ENCODE peak calls at places on chromosomes 3 and 15, in seven cellular contexts. One of them, this sample, is unnamed.
A peak's percentile ranks its signal among the peaks of the same experiment; 100 is the strongest.

GRCh38 chr3:16060358-16060852 is 114.1 kb upstream of the GALNT15 start:
- DNase-seq in GM23338: peak; percentile 29
- DNase-seq in K562: no peak
- DNase-seq in psoas muscle: peak; percentile 86
- DNase-seq in cardiac muscle cell: no peak
- DNase-seq in coronary artery: peak; percentile 81
- DNase-seq in effector memory CD4-positive, alpha-beta T cell: no peak
- DNase-seq in this sample: no peak

GRCh38 chr15:29055876-29056275 is 170.1 kb downstream of the APBA2 start:
- DNase-seq in GM23338: no peak
- DNase-seq in K562: no peak
- DNase-seq in psoas muscle: no peak
- DNase-seq in cardiac muscle cell: no peak
- DNase-seq in coronary artery: no peak
- DNase-seq in effector memory CD4-positive, alpha-beta T cell: no peak
- DNase-seq in this sample: no peak

GRCh38 chr15:90571063-90571541 is 41.4 kb downstream of the CRTC3 start:
- DNase-seq in GM23338: no peak
- DNase-seq in K562: peak; percentile 44
- DNase-seq in psoas muscle: peak; percentile 67
- DNase-seq in cardiac muscle cell: no peak
- DNase-seq in coronary artery: no peak
- DNase-seq in effector memory CD4-positive, alpha-beta T cell: no peak
- DNase-seq in this sample: peak; percentile 85

GRCh38 chr3:180870008-180870733 is 42.3 kb upstream of the FXR1 start:
- DNase-seq in GM23338: peak; percentile 78
- DNase-seq in K562: peak; percentile 13
- DNase-seq in psoas muscle: peak; percentile 79
- DNase-seq in cardiac muscle cell: peak; percentile 12
- DNase-seq in coronary artery: no peak
- DNase-seq in effector memory CD4-positive, alpha-beta T cell: no peak
- DNase-seq in this sample: peak; percentile 41

GRCh38 chr3:85342915-85343314 is 384.1 kb downstream of the CADM2 start:
- DNase-seq in GM23338: peak; percentile 48
- DNase-seq in K562: no peak
- DNase-seq in psoas muscle: no peak
- DNase-seq in cardiac muscle cell: peak; percentile 49
- DNase-seq in coronary artery: no peak
- DNase-seq in effector memory CD4-positive, alpha-beta T cell: no peak
- DNase-seq in this sample: no peak

GRCh38 chr3:142628806-142629205 is 32.6 kb downstream of the PLS1 start:
- DNase-seq in GM23338: no peak
- DNase-seq in K562: no peak
- DNase-seq in psoas muscle: no peak
- DNase-seq in cardiac muscle cell: no peak
- DNase-seq in coronary artery: no peak
- DNase-seq in effector memory CD4-positive, alpha-beta T cell: no peak
- DNase-seq in this sample: no peak

GRCh38 chr15:94848054-94848453 is 616.7 kb downstream of the MCTP2 start:
- DNase-seq in GM23338: no peak
- DNase-seq in K562: no peak
- DNase-seq in psoas muscle: no peak
- DNase-seq in cardiac muscle cell: no peak
- DNase-seq in coronary artery: no peak
- DNase-seq in effector memory CD4-positive, alpha-beta T cell: no peak
- DNase-seq in this sample: no peak

GRCh38 chr3:180382781-180383180 is 219.2 kb upstream of the TTC14 start:
- DNase-seq in GM23338: peak; percentile 36
- DNase-seq in K562: no peak
- DNase-seq in psoas muscle: no peak
- DNase-seq in cardiac muscle cell: no peak
- DNase-seq in coronary artery: no peak
- DNase-seq in effector memory CD4-positive, alpha-beta T cell: no peak
- DNase-seq in this sample: no peak

GRCh38 chr3:13213911-13214846 is 140.9 kb upstream of the IQSEC1 start:
- DNase-seq in GM23338: no peak
- DNase-seq in K562: no peak
- DNase-seq in psoas muscle: peak; percentile 26
- DNase-seq in cardiac muscle cell: no peak
- DNase-seq in coronary artery: no peak
- DNase-seq in effector memory CD4-positive, alpha-beta T cell: no peak
- DNase-seq in this sample: no peak

GRCh38 chr15:58146734-58147133 is 8.6 kb downstream of the AQP9 start:
- DNase-seq in GM23338: no peak
- DNase-seq in K562: no peak
- DNase-seq in psoas muscle: no peak
- DNase-seq in cardiac muscle cell: no peak
- DNase-seq in coronary artery: no peak
- DNase-seq in effector memory CD4-positive, alpha-beta T cell: no peak
- DNase-seq in this sample: no peak

GRCh38 chr3:177476921-177477435 is 279.7 kb upstream of the TBL1XR1 start:
- DNase-seq in GM23338: no peak
- DNase-seq in K562: no peak
- DNase-seq in psoas muscle: no peak
- DNase-seq in cardiac muscle cell: no peak
- DNase-seq in coronary artery: no peak
- DNase-seq in effector memory CD4-positive, alpha-beta T cell: no peak
- DNase-seq in this sample: no peak
- H3K27ac ChIP-seq in GM23338: no peak overlapping the region
- H3K27ac ChIP-seq in K562: no peak overlapping the region
- H3K27ac ChIP-seq in psoas muscle: no peak overlapping the region
- H3K27ac ChIP-seq in cardiac muscle cell: no peak overlapping the region
- H3K27ac ChIP-seq in coronary artery: no peak overlapping the region
- H3K27ac ChIP-seq in effector memory CD4-positive, alpha-beta T cell: no peak overlapping the region
- H3K27ac ChIP-seq in this sample: no peak overlapping the region

DNA sequence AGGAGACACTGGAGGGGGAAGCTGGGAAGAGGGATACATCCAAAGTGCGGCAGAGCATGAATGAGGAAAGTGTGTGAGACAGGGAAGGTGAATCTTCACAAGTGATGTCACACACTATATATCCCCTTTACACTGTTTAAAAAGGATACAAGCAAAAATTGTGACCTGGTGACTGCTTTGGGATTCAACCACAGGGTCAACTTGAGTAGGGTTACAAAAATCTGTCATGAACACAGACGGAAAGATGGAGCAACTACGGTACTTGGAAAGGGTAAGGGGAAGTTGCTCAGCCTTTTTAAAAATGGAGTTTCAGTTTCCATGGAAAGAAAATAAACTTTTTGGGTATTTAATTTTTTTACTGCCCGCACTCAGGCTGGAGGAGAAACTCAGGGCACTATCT is 60.3 kb downstream of the B3GNT5 start:
- DNase-seq in GM23338: no peak
- DNase-seq in K562: no peak
- DNase-seq in psoas muscle: no peak
- DNase-seq in cardiac muscle cell: no peak
- DNase-seq in coronary artery: no peak
- DNase-seq in effector memory CD4-positive, alpha-beta T cell: no peak
- DNase-seq in this sample: no peak
- H3K27ac ChIP-seq in GM23338: no peak overlapping the region
- H3K27ac ChIP-seq in K562: no peak overlapping the region
- H3K27ac ChIP-seq in psoas muscle: no peak overlapping the region
- H3K27ac ChIP-seq in cardiac muscle cell: no peak overlapping the region
- H3K27ac ChIP-seq in coronary artery: no peak overlapping the region
- H3K27ac ChIP-seq in effector memory CD4-positive, alpha-beta T cell: no peak overlapping the region
- H3K27ac ChIP-seq in this sample: no peak overlapping the region

GRCh38 chr15:84575493-84575892 is 25.3 kb upstream of the ZSCAN2 start:
- DNase-seq in GM23338: no peak
- DNase-seq in K562: no peak
- DNase-seq in psoas muscle: no peak
- DNase-seq in cardiac muscle cell: no peak
- DNase-seq in coronary artery: no peak
- DNase-seq in effector memory CD4-positive, alpha-beta T cell: no peak
- DNase-seq in this sample: no peak

GRCh38 chr15:84572231-84572630 is 28.6 kb upstream of the ZSCAN2 start:
- DNase-seq in GM23338: no peak
- DNase-seq in K562: no peak
- DNase-seq in psoas muscle: no peak
- DNase-seq in cardiac muscle cell: no peak
- DNase-seq in coronary artery: no peak
- DNase-seq in effector memory CD4-positive, alpha-beta T cell: no peak
- DNase-seq in this sample: no peak

GRCh38 chr15:84570164-84570692 is 30.6 kb upstream of the ZSCAN2 start:
- DNase-seq in GM23338: peak; percentile 48
- DNase-seq in K562: peak; percentile 64
- DNase-seq in psoas muscle: peak; percentile 81
- DNase-seq in cardiac muscle cell: peak; percentile 41
- DNase-seq in coronary artery: peak; percentile 81
- DNase-seq in effector memory CD4-positive, alpha-beta T cell: peak; percentile 25
- DNase-seq in this sample: peak; percentile 79
- H3K27ac ChIP-seq in GM23338: peak overlapping the region; percentile 84
- H3K27ac ChIP-seq in K562: peak overlapping the region; percentile 88
- H3K27ac ChIP-seq in psoas muscle: peak overlapping the region; percentile 92
- H3K27ac ChIP-seq in cardiac muscle cell: peak overlapping the region; percentile 89
- H3K27ac ChIP-seq in coronary artery: peak overlapping the region; percentile 96
- H3K27ac ChIP-seq in effector memory CD4-positive, alpha-beta T cell: peak overlapping the region; percentile 65
- H3K27ac ChIP-seq in this sample: peak overlapping the region; percentile 86

DNA sequence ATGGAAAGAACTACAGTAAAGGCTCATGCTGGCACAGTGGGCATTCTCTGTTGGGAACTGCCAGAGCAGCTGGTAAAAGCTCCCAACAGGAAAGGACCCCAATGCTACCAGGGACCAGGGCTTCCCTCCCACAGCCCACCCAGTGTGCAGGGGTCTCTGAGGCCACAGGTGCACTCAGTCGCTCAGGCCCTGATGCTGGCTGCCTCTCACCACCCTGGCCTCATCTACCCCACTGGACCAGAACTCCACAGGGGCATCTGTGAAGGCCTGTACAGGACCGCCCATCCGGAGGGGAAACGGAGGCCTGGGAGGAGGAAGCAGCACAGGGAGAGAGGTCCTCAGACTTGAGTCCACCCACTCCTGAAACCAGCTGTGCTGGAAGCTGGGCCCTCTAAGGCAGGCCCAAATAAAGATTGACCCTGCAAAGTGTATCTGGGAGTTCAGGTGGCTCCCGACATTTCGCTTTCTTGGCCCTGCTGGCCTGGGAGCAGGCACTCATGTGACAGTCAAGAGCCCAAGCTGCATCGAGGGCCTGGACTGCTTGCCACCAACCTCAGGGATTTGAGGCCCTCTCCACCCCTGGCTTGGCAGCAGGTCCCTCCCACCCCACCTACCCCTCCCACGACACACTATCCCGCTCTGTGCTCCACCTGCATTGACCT is 12.7 kb downstream of the KLF15 start:
- DNase-seq in GM23338: no peak
- DNase-seq in K562: no peak
- DNase-seq in psoas muscle: peak; percentile 38
- DNase-seq in cardiac muscle cell: no peak
- DNase-seq in coronary artery: peak; percentile 49
- DNase-seq in effector memory CD4-positive, alpha-beta T cell: no peak
- DNase-seq in this sample: peak; percentile 10
- H3K27ac ChIP-seq in GM23338: no peak overlapping the region
- H3K27ac ChIP-seq in K562: no peak overlapping the region
- H3K27ac ChIP-seq in psoas muscle: no peak overlapping the region
- H3K27ac ChIP-seq in cardiac muscle cell: no peak overlapping the region
- H3K27ac ChIP-seq in coronary artery: peak overlapping the region; percentile 1
- H3K27ac ChIP-seq in effector memory CD4-positive, alpha-beta T cell: no peak overlapping the region
- H3K27ac ChIP-seq in this sample: no peak overlapping the region

This sample was measured in colonic mucosa.